ENCODE peak calls at places on chromosome 21, in four cellular contexts. U, T, A and C are unnamed samples.

GRCh38 chr21:43306911-43307676 is 119.8 kb downstream of the SIK1 start:
- DNase-seq in T (no peak), A (no peak), U (peak; percentile 54), C (no peak)

GRCh38 chr21:27248791-27249190 is 281.9 kb upstream of the ADAMTS5 start:
- DNase-seq in U (no peak), A (no peak), T (no peak), C (no peak)

GRCh38 chr21:39660191-39660590 is 47.5 kb downstream of the B3GALT5 start:
- DNase-seq in A (no peak), U (peak; percentile 15), T (no peak), C (peak; percentile 10)

GRCh38 chr21:39556176-39556575 is 56.6 kb upstream of the B3GALT5 start:
- DNase-seq in U (no peak), T (peak; percentile 38), A (no peak), C (no peak)

GRCh38 chr21:34807146-34807880 is 138.5 kb downstream of the CLIC6 start:
- DNase-seq in A (peak; percentile 56), T (no peak), U (peak; percentile 89), C (peak; percentile 73)

GRCh38 chr21:29078884-29079765 is 5.7 kb upstream of the CCT8 start:
- DNase-seq in A (peak; percentile 26), T (no peak), U (no peak), C (no peak)

GRCh38 chr21:46347791-46348381 is 23.9 kb downstream of the PCNT start:
- DNase-seq in A (no peak), U (no peak), T (peak; percentile 39), C (no peak)

GRCh38 chr21:37452222-37452621 is 85.6 kb downstream of the DYRK1A start:
- DNase-seq in T (no peak), U (peak; percentile 75), A (no peak), C (peak; percentile 47)

GRCh38 chr21:44813727-44814126 is 4.1 kb downstream of the SUMO3 start:
- DNase-seq in A (no peak), T (no peak), U (no peak), C (no peak)

GRCh38 chr21:28294046-28294445 is 698.6 kb downstream of the LTN1 start:
- DNase-seq in T (no peak), U (no peak), A (no peak), C (peak; percentile 19)

GRCh38 chr21:45013271-45013841 is 61.0 kb upstream of the ADARB1 start:
- DNase-seq in T (peak; percentile 36), U (no peak), A (no peak), C (no peak)

GRCh38 chr21:17264182-17264581 is 248.7 kb upstream of the CXADR start:
- DNase-seq in T (no peak), A (no peak), U (no peak), C (no peak)

GRCh38 chr21:32334980-32335471 is 36.4 kb downstream of the MRAP start:
- DNase-seq in A (no peak), T (no peak), U (no peak), C (no peak)

GRCh38 chr21:15781986-15782385 is 52.2 kb downstream of the USP25 start:
- DNase-seq in T (no peak), U (no peak), A (no peak), C (no peak)

GRCh38 chr21:46454634-46455390 is 3.9 kb upstream of the DIP2A start:
- DNase-seq in U (no peak), A (no peak), T (no peak), C (no peak)

GRCh38 chr21:42145569-42146250 is 73.2 kb upstream of the ABCG1 start:
- DNase-seq in T (peak; percentile 70), U (peak; percentile 22), A (peak; percentile 55), C (peak; percentile 28)

GRCh38 chr21:45088729-45089128 is 14.3 kb downstream of the ADARB1 start:
- DNase-seq in T (no peak), U (no peak), A (no peak), C (no peak)

GRCh38 chr21:35232545-35233176 is 183.6 kb upstream of the RUNX1 start:
- DNase-seq in T (no peak), A (no peak), U (peak; percentile 55), C (no peak)